ENCODE peak calls at places on chromosome 19, in seven cellular contexts. K is SK-N-SH, M is progenitor cell of endocrine pancreas, O is suprapubic skin, T is tibial artery, D is adrenal gland, F is GM23338. A is an unnamed sample.

GRCh38 chr19:14505488-14506239 is 9.7 kb upstream of the GIPC1 start:
- DNase-seq in K (peak; percentile 78), M (peak; percentile 56), O (peak; percentile 78), T (no peak), D (peak; percentile 55), F (peak; percentile 89), A (no peak)

GRCh38 chr19:17421942-17422341 is 2.1 kb downstream of the MVB12A start:
- DNase-seq in K (no peak), M (no peak), O (no peak), T (no peak), D (no peak), F (no peak), A (no peak)

GRCh38 chr19:54156490-54156889 is 3.0 kb downstream of the LENG1 start:
- DNase-seq in K (no peak), M (no peak), O (no peak), T (no peak), D (no peak), F (no peak), A (no peak)

GRCh38 chr19:31586282-31586681 is 237.0 kb upstream of the TSHZ3 start:
- DNase-seq in K (no peak), M (no peak), O (no peak), T (no peak), D (no peak), F (no peak), A (no peak)

GRCh38 chr19:49849433-49850220 is 1.3 kb upstream of the PTOV1 start:
- DNase-seq in K (no peak), M (no peak), O (no peak), T (no peak), D (no peak), F (no peak), A (no peak)

GRCh38 chr19:15114153-15114540 is 6.9 kb downstream of the SYDE1 start:
- DNase-seq in K (peak; percentile 21), M (no peak), O (no peak), T (no peak), D (peak; percentile 37), F (no peak), A (no peak)

GRCh38 chr19:10852098-10852800 is 4.0 kb downstream of the C19orf38 start:
- DNase-seq in K (no peak), M (no peak), O (no peak), T (no peak), D (no peak), F (no peak), A (peak; percentile 12)

GRCh38 chr19:16797876-16798275 is 31.3 kb upstream of the SIN3B start:
- DNase-seq in K (no peak), M (no peak), O (no peak), T (no peak), D (no peak), F (no peak), A (no peak)

GRCh38 chr19:36140289-36141038 is 598 bp downstream of the CAPNS1 start:
- DNase-seq in K (peak; percentile 88), M (no peak), O (peak; percentile 81), T (peak; percentile 41), D (peak; percentile 65), F (peak; percentile 86), A (peak; percentile 75)

GRCh38 chr19:39032164-39032918 is at the start of gene FBXO27:
- DNase-seq in K (peak; percentile 84), M (peak; percentile 15), O (peak; percentile 71), T (no peak), D (no peak), F (peak; percentile 96), A (peak; percentile 28)

GRCh38 chr19:7385062-7385461 is 36.3 kb downstream of the ARHGEF18 start:
- DNase-seq in K (no peak), M (no peak), O (no peak), T (no peak), D (no peak), F (no peak), A (no peak)

GRCh38 chr19:7383284-7383683 is 34.5 kb downstream of the ARHGEF18 start:
- DNase-seq in K (no peak), M (no peak), O (no peak), T (no peak), D (no peak), F (no peak), A (no peak)

GRCh38 chr19:7382694-7383093 is 34.0 kb downstream of the ARHGEF18 start:
- DNase-seq in K (no peak), M (no peak), O (no peak), T (no peak), D (no peak), F (no peak), A (no peak)

GRCh38 chr19:7386769-7387168 is 38.0 kb downstream of the ARHGEF18 start:
- DNase-seq in K (no peak), M (no peak), O (no peak), T (no peak), D (no peak), F (no peak), A (no peak)

DNA sequence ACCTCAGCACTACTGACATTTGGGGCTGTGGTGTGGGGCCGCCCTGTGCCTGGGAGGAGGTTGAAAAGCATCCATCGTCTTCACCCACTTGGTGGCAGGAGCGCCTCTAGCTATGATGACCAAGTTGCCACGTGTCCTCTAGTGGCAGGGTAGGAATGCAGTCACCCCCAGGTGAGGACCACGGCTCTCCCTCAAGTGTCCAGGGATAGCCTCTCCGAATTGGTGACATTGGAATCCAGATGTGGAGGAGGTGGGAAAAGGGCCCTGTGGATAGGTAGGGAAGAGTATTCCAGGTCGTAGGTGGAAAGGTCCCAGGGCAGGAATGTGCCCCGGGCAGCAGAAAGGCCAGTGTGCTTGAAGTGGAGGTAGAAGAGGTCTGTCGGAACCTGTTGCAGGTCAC is 37.6 kb downstream of the ARHGEF18 start:
- DNase-seq in K (no peak), M (no peak), O (no peak), T (no peak), D (peak; percentile 35), F (peak; percentile 52), A (no peak)
- TF ChIP-seq CTCF in K (no peak), M (no peak), O (no peak), T (no peak), D (no peak), F (peak; percentile 35), A (no peak)

DNA sequence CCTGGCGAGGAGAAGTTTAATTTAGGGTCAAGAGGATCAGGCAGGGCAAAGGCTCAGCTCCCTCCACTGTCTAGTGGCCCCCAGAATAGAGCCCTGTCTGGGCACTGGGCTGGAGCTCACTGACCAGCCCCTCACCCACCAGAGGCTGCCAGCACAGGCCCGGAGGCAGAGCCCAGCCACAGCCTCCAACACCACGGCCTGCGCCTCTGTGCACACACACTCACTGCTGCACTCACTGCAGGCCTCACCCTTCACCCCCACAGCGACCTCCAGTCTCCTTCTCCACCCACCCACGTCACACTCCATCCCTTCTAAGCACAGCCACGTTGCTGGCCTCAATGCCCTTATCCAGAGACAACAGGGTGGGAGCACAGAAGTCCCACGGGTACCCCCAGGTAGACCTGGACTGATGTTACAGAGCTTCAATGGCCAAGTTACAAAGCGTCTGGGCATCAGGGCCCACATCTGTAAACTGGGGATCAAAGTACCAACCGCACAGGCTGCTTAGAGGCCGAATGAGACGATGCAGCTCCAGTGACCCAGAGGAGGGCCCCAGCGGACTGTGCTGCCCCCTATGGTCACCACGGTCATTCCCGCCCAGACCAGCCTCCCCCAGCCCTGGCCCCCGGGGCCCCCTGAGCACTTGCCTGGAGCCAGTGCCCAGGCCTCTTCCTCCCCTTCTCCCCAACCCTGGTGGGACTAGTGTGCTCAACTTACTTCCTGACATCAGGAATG is 4.5 kb upstream of the PRKD2 start:
- DNase-seq in K (peak; percentile 76), M (no peak), O (no peak), T (no peak), D (no peak), F (peak; percentile 66), A (no peak)
- TF ChIP-seq CTCF in K (peak; percentile 41), M (peak; percentile 30), O (no peak), T (no peak), D (no peak), F (peak; percentile 51), A (no peak)

DNA sequence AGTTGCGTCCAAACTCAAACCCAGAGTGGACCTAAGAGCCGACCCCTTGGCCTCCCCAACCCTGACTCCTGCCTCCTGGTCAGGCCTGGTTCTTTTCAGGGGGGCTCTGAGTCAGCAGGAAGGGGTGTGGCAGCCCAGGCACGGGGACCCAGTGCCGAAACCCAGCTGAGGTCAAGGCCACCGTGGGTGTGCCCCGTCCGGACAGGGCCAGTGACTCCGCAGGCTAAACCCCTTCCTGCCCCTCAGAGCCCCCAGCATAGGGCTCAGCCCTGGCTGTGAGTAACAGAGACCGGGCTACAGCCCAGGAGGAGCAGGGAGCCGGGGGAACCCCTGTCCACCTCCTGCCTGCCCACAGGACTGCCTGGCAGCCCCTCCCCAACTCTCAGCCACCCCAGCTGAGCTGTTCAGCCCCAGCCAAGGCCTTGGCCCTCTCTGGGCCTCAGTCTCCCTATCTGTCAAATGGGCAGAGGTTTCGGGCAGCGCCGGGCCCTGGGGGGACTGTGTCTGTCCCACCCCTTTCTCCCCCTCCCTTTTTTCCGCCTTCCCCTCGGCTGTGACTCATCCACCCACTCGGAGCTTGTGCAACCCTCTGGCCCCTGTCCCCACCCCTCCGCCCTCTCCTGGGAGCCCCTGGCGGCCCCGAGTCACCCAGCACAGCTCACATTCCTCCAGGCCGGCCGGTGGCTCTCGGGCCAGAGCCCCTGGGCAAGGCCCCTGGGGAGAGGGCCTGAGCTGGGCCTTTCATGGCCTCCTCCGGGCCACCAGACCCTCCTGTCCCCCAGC is 8.6 kb downstream of the ZBTB7A start:
- DNase-seq in K (no peak), M (no peak), O (peak; percentile 96), T (peak; percentile 92), D (peak; percentile 97), F (peak; percentile 1), A (peak; percentile 86)
- TF ChIP-seq CTCF in K (peak; percentile 13), M (no peak), O (peak; percentile 39), T (peak; percentile 18), D (no peak), F (no peak), A (no peak)

GRCh38 chr19:56155124-56155687 is 14.1 kb downstream of the ZNF444 start:
- DNase-seq in K (peak; percentile 59), M (no peak), O (no peak), T (no peak), D (peak; percentile 61), F (peak; percentile 86), A (no peak)
- TF ChIP-seq CTCF in K (peak; percentile 49), M (peak; percentile 45), O (peak; percentile 27), T (no peak), D (peak; percentile 43), F (peak; percentile 70), A (peak; percentile 36)

DNA sequence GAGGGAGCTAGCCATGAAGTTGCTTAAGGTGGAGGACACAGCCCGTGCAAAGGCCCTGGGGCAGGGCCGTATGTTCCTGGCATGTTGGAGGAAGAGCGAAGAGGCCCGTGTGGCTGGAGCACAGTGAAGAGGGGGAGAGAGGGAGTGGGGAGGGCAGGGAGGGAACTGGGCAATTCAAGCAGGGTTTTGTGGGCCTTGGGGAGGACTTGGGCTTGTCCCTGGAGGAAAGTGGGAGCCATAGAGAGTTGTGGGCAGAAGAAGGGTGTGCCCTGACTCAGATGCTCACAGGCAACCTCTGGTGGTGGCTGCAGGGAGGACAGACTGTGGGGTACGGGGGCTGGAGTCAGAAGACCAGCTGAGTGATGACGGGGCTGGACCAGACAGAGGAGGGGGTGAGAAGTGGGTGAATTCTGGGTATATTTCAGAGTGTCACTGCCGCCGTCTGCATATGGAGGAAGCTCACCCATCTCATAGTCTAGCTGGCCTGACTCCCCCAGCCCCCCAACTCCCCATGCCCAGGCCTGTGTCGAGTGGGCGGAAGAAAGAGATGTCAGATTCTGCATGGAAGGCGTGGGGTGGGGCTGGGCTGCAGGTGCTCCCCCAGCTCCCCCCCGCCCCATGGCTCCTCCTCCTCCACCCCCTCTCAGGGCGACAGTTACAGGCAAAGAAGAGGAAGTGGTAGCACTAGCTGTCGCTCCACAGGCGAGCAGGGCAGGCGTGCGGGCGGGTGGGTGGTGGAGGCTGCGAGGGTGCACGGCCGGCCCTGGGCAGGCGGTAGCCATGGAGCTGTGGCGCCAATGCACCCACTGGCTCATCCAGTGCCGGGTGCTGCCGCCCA is at the start of gene VAV1:
- DNase-seq in K (peak; percentile 53), M (no peak), O (peak; percentile 75), T (peak; percentile 61), D (peak; percentile 49), F (peak; percentile 36), A (peak; percentile 39)
- TF ChIP-seq CTCF in K (no peak), M (peak; percentile 18), O (no peak), T (no peak), D (no peak), F (no peak), A (no peak)

GRCh38 chr19:741506-742131 is 9.3 kb upstream of the MISP start:
- DNase-seq in K (peak; percentile 71), M (no peak), O (no peak), T (no peak), D (no peak), F (peak; percentile 90), A (no peak)
- TF ChIP-seq CTCF in K (peak; percentile 21), M (peak; percentile 41), O (no peak), T (no peak), D (no peak), F (peak; percentile 52), A (no peak)